ENCODE peak calls at places on chromosomes 3 and 15, in six cellular contexts. J, P, K, A, R and B are unnamed samples.

GRCh38 chr15:74383695-74384565 is 16.5 kb upstream of the CYP11A1 start:
- DNase-seq in J (no peak), P (peak), K (no peak), A (no peak), R (no peak), B (no peak)

GRCh38 chr3:186413615-186414415 is 51.8 kb upstream of the DGKG start:
- DNase-seq in J (peak), P (peak), K (no peak), A (peak), R (peak), B (peak)

GRCh38 chr3:112425382-112425781 is 73.9 kb downstream of the BTLA start:
- DNase-seq in J (no peak), P (no peak), K (no peak), A (no peak), R (no peak), B (no peak)

GRCh38 chr15:70762469-70763119 is 764 bp downstream of the UACA start:
- DNase-seq in J (no peak), P (peak), K (peak), A (peak), R (peak), B (peak)

GRCh38 chr15:52787549-52788098 is 2.5 kb downstream of the ONECUT1 start:
- DNase-seq in J (no peak), P (peak), K (no peak), A (no peak), R (no peak), B (no peak)

GRCh38 chr3:119559441-119559963 is at the start of gene CD80:
- DNase-seq in J (no peak), P (no peak), K (no peak), A (peak), R (peak), B (peak)

GRCh38 chr15:76994971-76995945 is at the start of gene PSTPIP1:
- DNase-seq in J (peak), P (peak), K (peak), A (peak), R (peak), B (no peak)

GRCh38 chr15:41880156-41880877 is 13.5 kb downstream of the SPTBN5 start:
- DNase-seq in J (no peak), P (no peak), K (no peak), A (no peak), R (no peak), B (no peak)

GRCh38 chr15:34365836-34366235 is 1.2 kb downstream of the LPCAT4 start:
- DNase-seq in J (no peak), P (no peak), K (no peak), A (no peak), R (no peak), B (no peak)

GRCh38 chr3:143307613-143308183 is 188.1 kb downstream of the CHST2 start:
- DNase-seq in J (no peak), P (no peak), K (no peak), A (no peak), R (no peak), B (peak)

GRCh38 chr15:77836901-77837648 is 204.4 kb upstream of the LINGO1 start:
- DNase-seq in J (no peak), P (peak), K (no peak), A (no peak), R (no peak), B (no peak)

GRCh38 chr15:45276851-45277250 is 24.8 kb downstream of the SLC28A2 start:
- DNase-seq in J (peak), P (no peak), K (no peak), A (no peak), R (no peak), B (no peak)

GRCh38 chr3:15536856-15537255 is 15.3 kb upstream of the COLQ start:
- DNase-seq in J (no peak), P (no peak), K (no peak), A (no peak), R (no peak), B (no peak)

GRCh38 chr3:189554868-189555557 is 76.2 kb upstream of the TP63 start:
- DNase-seq in J (no peak), P (no peak), K (no peak), A (no peak), R (no peak), B (no peak)

GRCh38 chr15:75842722-75843617 is at the start of gene UBE2Q2:
- DNase-seq in J (peak), P (peak), K (peak), A (peak), R (peak), B (peak)

GRCh38 chr15:87902772-87903388 is 353.7 kb downstream of the NTRK3 start:
- DNase-seq in J (no peak), P (peak), K (no peak), A (peak), R (no peak), B (no peak)

GRCh38 chr3:101303089-101303731 is 17.2 kb downstream of the IMPG2 start:
- DNase-seq in J (no peak), P (no peak), K (no peak), A (no peak), R (no peak), B (no peak)

GRCh38 chr3:74390121-74390870 is 224.2 kb downstream of the CNTN3 start:
- DNase-seq in J (no peak), P (no peak), K (no peak), A (no peak), R (no peak), B (no peak)

GRCh38 chr15:80662129-80662528 is 33.0 kb upstream of the ABHD17C start:
- DNase-seq in J (no peak), P (no peak), K (no peak), A (no peak), R (no peak), B (no peak)

GRCh38 chr3:154164387-154164786 is 43.2 kb downstream of the ARHGEF26 start:
- DNase-seq in J (no peak), P (no peak), K (no peak), A (no peak), R (no peak), B (no peak)

GRCh38 chr3:33441322-33441976 is 1.2 kb upstream of the UBP1 start:
- DNase-seq in J (no peak), P (no peak), K (peak), A (peak), R (peak), B (peak)

GRCh38 chr15:41568350-41569017 is 9.5 kb downstream of the TYRO3 start:
- DNase-seq in J (no peak), P (no peak), K (no peak), A (no peak), R (no peak), B (peak)

GRCh38 chr3:12926660-12927059 is 85.3 kb upstream of the RPL32 start:
- DNase-seq in J (no peak), P (no peak), K (no peak), A (no peak), R (no peak), B (no peak)

GRCh38 chr3:179432021-179432420 is 19.2 kb downstream of the GNB4 start:
- DNase-seq in J (no peak), P (no peak), K (no peak), A (no peak), R (no peak), B (no peak)

GRCh38 chr3:180375831-180376230 is 226.1 kb upstream of the TTC14 start:
- DNase-seq in J (no peak), P (no peak), K (no peak), A (no peak), R (no peak), B (no peak)

GRCh38 chr15:29480278-29480677 is 210.7 kb upstream of the NSMCE3 start:
- DNase-seq in J (no peak), P (no peak), K (no peak), A (no peak), R (no peak), B (no peak)

GRCh38 chr3:40350529-40350928 is 36.5 kb upstream of the ENTPD3 start:
- DNase-seq in J (no peak), P (no peak), K (no peak), A (no peak), R (no peak), B (no peak)

GRCh38 chr15:100862162-100862561 is 17.5 kb upstream of the ALDH1A3 start:
- DNase-seq in J (no peak), P (no peak), K (no peak), A (no peak), R (no peak), B (no peak)

GRCh38 chr3:53196575-53197407 is 35.8 kb downstream of the PRKCD start:
- DNase-seq in J (no peak), P (no peak), K (no peak), A (no peak), R (peak), B (no peak)

GRCh38 chr15:67409175-67409574 is 111.8 kb upstream of the C15orf61 start:
- DNase-seq in J (no peak), P (no peak), K (no peak), A (no peak), R (no peak), B (no peak)

GRCh38 chr3:184186184-184186901 is at the start of gene ABCF3:
- DNase-seq in J (no peak), P (peak), K (no peak), A (peak), R (peak), B (no peak)

GRCh38 chr3:99119312-99119810 is 217.9 kb upstream of the DCBLD2 start:
- DNase-seq in J (no peak), P (no peak), K (no peak), A (no peak), R (no peak), B (no peak)

GRCh38 chr15:71043373-71043772 is 71.9 kb upstream of the THSD4 start:
- DNase-seq in J (no peak), P (no peak), K (no peak), A (no peak), R (no peak), B (no peak)

GRCh38 chr3:45896069-45896468 is 9.7 kb downstream of the CCR9 start:
- DNase-seq in J (no peak), P (no peak), K (no peak), A (no peak), R (no peak), B (no peak)

GRCh38 chr3:172125963-172126403 is 86.6 kb downstream of the FNDC3B start:
- DNase-seq in J (no peak), P (no peak), K (no peak), A (peak), R (peak), B (peak)

GRCh38 chr3:197001972-197002700 is 27.5 kb downstream of the MELTF start:
- DNase-seq in J (peak), P (peak), K (no peak), A (no peak), R (no peak), B (no peak)

GRCh38 chr3:35908366-35909232 is 269.3 kb downstream of the ARPP21 start:
- DNase-seq in J (peak), P (no peak), K (no peak), A (peak), R (peak), B (peak)
- H3K4me3 ChIP-seq in J (no peak), P (no peak), K (no peak), A (no peak), R (no peak), B (no peak)

DNA sequence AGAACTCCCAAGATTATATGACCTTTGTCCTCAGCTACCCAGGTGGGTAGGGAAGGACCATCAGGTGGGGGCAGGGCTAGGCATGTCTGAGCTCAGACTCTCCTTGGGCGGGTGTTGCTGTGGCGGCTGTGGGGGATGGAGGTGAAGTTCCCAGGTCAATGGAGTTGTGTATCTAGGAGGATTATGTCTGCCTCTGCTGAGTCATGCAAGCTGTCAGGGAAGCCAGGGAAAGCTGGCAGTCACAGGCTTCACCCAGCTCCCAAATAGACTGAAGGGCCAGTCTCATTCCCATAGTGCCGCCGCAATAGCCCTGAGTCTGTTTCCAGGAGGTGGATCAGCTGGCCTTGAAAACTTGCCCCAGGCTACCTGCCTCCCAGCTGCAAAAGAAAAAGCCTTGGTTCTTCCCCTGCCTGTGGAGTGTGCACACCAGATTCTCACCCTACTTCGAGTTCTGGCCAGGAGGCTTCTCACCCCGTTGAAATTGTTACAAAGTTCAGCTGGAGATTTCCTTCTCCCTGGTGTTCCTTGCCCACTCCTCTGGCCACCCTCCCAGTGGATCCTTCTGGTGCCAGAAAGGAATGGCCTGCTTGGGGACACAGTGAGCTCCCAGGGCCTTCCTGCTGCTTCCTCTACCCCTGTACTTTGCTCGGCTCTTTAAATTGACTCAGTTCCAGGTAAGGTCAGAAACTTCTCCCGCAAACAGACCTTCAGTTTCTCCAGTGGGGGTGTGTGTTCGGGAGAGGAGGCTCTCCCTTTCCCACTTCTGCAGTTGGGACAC is 139.9 kb upstream of the CFAP20DC start:
- DNase-seq in J (no peak), P (no peak), K (no peak), A (no peak), R (peak), B (no peak)
- H3K27ac ChIP-seq in J (no peak), P (no peak), K (no peak), A (no peak), R (no peak), B (no peak)

GRCh38 chr15:92902020-92902419 is 1.9 kb downstream of the CHD2 start:
- DNase-seq in J (no peak), P (no peak), K (no peak), A (no peak), R (no peak), B (no peak)
- H3K4me3 ChIP-seq in J (peak), P (peak), K (peak), A (peak), R (peak), B (peak)

DNA sequence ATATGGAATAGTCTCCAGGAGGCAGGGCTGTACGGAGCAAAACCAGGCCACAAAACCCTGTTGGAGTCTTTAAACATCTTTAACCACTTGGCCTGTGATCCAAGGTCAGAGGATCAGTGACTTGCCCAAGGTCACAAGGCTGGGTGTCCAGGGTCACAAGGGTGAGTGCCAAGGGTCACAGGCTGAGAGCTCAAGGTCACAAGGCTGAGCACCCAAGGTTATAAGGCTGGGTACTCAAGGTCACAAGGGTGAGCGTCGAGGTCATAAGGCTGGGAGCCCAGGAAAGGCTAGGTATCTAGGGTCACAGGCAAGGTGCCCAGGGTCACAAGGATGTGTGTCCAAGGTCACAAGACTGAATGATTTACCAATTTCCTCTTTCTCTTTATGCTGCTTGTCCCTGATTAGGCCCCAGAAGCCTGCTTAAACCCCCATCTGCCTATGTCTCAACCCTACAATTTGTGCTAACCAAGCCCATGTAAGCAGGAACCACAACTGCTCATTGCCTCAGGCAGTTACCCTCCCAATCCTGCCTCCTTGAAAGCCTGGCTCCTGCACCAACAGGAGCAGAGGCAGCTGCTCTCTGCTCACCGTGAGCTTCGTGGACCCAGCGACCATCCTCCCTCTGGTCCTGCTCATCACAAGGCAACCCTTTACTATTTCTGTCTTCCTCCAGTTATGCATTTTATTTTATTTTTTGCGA is 51.5 kb downstream of the MGLL start:
- DNase-seq in J (no peak), P (no peak), K (no peak), A (no peak), R (no peak), B (peak)
- H3K27ac ChIP-seq in J (no peak), P (peak), K (no peak), A (no peak), R (peak), B (no peak)

DNA sequence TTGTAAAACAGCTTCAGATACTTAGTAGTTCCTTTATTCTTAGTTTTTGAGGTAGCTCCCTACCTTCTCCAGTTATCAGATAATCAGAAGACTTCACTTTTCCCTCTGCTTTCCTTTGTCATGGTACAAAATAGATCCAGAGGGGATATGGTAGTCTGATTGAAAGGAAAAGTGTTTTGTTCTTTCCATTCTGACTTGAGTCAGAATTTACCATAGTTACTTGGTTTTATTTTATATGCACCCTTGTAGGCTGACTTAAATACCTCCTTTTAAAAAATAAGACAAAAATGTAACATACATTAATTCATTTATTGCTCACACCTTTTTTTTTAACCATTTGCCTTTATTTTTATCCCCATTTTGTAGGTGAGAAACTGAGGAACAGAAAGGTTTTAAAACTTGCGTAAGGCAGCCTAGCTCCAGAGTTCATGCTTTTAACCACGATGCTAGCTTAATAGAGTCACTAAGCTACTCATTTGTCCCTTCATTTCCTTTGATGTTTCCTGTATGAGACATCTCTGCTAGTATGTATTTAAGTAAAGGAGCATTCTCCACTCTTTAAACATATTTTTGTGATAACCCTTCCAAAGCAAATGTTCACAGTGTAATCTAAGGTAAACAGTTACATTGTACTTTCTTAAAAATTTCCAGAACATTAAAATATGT is 187.5 kb downstream of the KLHL25 start:
- DNase-seq in J (no peak), P (no peak), K (no peak), A (no peak), R (no peak), B (no peak)
- H3K4me3 ChIP-seq in J (no peak), P (no peak), K (no peak), A (peak), R (no peak), B (no peak)

GRCh38 chr3:49199900-49200281 is 28.5 kb downstream of the KLHDC8B start:
- DNase-seq in J (no peak), P (peak), K (no peak), A (no peak), R (no peak), B (no peak)

GRCh38 chr3:49199244-49199899 is 28.0 kb downstream of the KLHDC8B start:
- DNase-seq in J (peak), P (peak), K (peak), A (peak), R (peak), B (peak)

GRCh38 chr3:49198161-49198560 is 26.8 kb downstream of the KLHDC8B start:
- DNase-seq in J (no peak), P (no peak), K (no peak), A (no peak), R (no peak), B (no peak)

DNA sequence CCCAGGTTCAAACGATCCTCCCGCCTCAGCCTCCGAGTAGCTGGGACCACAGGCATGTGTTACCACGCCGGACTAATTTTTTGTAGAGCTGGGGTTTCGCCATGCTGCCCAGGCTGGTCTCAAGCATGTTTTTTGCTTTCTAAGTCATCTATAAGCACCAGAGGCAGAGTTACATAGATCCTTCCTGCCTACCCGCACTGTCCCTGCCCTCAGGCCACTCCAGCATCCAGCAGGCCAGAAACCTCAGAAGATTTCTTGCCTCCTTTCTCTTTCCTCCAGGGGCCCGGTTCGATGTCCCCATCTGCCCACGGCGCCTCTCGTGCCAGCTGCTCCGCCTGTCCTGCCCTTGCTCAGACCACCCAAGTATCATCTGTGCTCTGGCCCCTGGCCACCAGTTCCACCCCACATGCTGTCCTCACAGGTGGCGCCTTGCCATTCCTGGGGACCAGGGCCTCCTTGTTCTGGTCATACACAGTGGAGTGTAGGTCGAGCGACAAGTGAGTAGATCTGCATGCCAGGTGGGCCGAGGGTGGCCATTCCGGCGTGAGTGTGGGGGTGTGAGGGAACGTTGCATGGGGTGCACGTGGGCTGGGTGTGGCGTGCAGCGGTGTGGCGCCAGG is 27.3 kb downstream of the KLHDC8B start:
- DNase-seq in J (no peak), P (peak), K (no peak), A (no peak), R (no peak), B (no peak)
- H3K27ac ChIP-seq in J (no peak), P (no peak), K (peak), A (peak), R (peak), B (no peak)

GRCh38 chr3:9399746-9400145 is 2.3 kb downstream of the SETD5 start:
- DNase-seq in J (peak), P (peak), K (peak), A (peak), R (peak), B (peak)
- H3K4me3 ChIP-seq in J (peak), P (peak), K (peak), A (peak), R (peak), B (no peak)

GRCh38 chr3:72244396-72244795 is 459.4 kb upstream of the PROK2 start:
- DNase-seq in J (no peak), P (no peak), K (no peak), A (no peak), R (no peak), B (no peak)
- H3K27ac ChIP-seq in J (peak), P (no peak), K (no peak), A (peak), R (no peak), B (no peak)

GRCh38 chr3:42501681-42502428 is 588 bp upstream of the VIPR1 start:
- DNase-seq in J (peak), P (peak), K (peak), A (peak), R (peak), B (peak)
- H3K4me3 ChIP-seq in J (peak), P (peak), K (peak), A (peak), R (peak), B (peak)